ENCODE peak calls at places on chromosome 6, in five cellular contexts. E is astrocyte of the cerebellum, S is cardiac fibroblast, Q is left ventricle myocardium inferior, T is DND-41. L is an unnamed sample.
A peak's percentile ranks its signal among the peaks of the same experiment; 100 is the strongest.

GRCh38 chr6:18551228-18551627 is 164.1 kb downstream of the RNF144B start:
- DNase-seq in E (peak; percentile 35), S (peak; percentile 78), Q (no peak), T (no peak), L (peak; percentile 77)

GRCh38 chr6:35299674-35300073 is 2.1 kb downstream of the DEF6 start:
- DNase-seq in E (no peak), S (no peak), Q (peak; percentile 39), T (no peak), L (no peak)

GRCh38 chr6:54053893-54054391 is 57.3 kb upstream of the MLIP start:
- DNase-seq in E (peak; percentile 66), S (peak; percentile 82), Q (no peak), T (no peak), L (peak; percentile 97)

GRCh38 chr6:136656121-136656520 is 105.9 kb upstream of the MAP7 start:
- DNase-seq in E (peak; percentile 53), S (no peak), Q (no peak), T (no peak), L (no peak)

GRCh38 chr6:49453221-49453620 is 9.8 kb downstream of the MMUT start:
- DNase-seq in E (no peak), S (peak; percentile 27), Q (no peak), T (no peak), L (peak; percentile 29)

GRCh38 chr6:168640181-168640580 is 199.2 kb downstream of the SMOC2 start:
- DNase-seq in E (no peak), S (no peak), Q (no peak), T (no peak), L (no peak)

GRCh38 chr6:48471326-48471725 is 360.3 kb upstream of the PTCHD4 start:
- DNase-seq in E (no peak), S (no peak), Q (no peak), T (no peak), L (no peak)

GRCh38 chr6:106063448-106063850 is 22.7 kb upstream of the PRDM1 start:
- DNase-seq in E (no peak), S (peak; percentile 83), Q (no peak), T (no peak), L (peak; percentile 89)

GRCh38 chr6:11538049-11538798 is 675 bp downstream of the TMEM170B start:
- DNase-seq in E (no peak), S (no peak), Q (peak; percentile 32), T (peak; percentile 48), L (no peak)

GRCh38 chr6:43874814-43875590 is 105.0 kb downstream of the VEGFA start:
- DNase-seq in E (no peak), S (no peak), Q (no peak), T (no peak), L (no peak)

GRCh38 chr6:57310817-57311157 is 6.6 kb upstream of the PRIM2 start:
- DNase-seq in E (no peak), S (no peak), Q (no peak), T (no peak), L (no peak)

GRCh38 chr6:79168695-79168980 is 65.8 kb downstream of the HMGN3 start:
- DNase-seq in E (peak; percentile 50), S (no peak), Q (no peak), T (no peak), L (no peak)

GRCh38 chr6:18441253-18441979 is 54.3 kb downstream of the RNF144B start:
- DNase-seq in E (no peak), S (no peak), Q (no peak), T (no peak), L (no peak)

GRCh38 chr6:33592595-33593413 is 12.7 kb upstream of the BAK1 start:
- DNase-seq in E (no peak), S (no peak), Q (no peak), T (no peak), L (peak; percentile 59)

GRCh38 chr6:161076211-161076677 is 84.7 kb downstream of the MAP3K4 start:
- DNase-seq in E (no peak), S (peak; percentile 25), Q (no peak), T (no peak), L (no peak)

GRCh38 chr6:55776131-55776530 is 99.3 kb downstream of the BMP5 start:
- DNase-seq in E (no peak), S (no peak), Q (no peak), T (no peak), L (no peak)

GRCh38 chr6:170131351-170131750 is 159.5 kb downstream of the DLL1 start:
- DNase-seq in E (no peak), S (no peak), Q (no peak), T (no peak), L (no peak)

GRCh38 chr6:39823187-39823815 is 31.1 kb downstream of the DAAM2 start:
- DNase-seq in E (no peak), S (peak; percentile 50), Q (peak; percentile 73), T (no peak), L (no peak)

GRCh38 chr6:39820553-39820952 is 28.4 kb downstream of the DAAM2 start:
- DNase-seq in E (no peak), S (no peak), Q (no peak), T (no peak), L (no peak)

GRCh38 chr6:39821014-39821738 is 29.0 kb downstream of the DAAM2 start:
- DNase-seq in E (no peak), S (no peak), Q (no peak), T (no peak), L (no peak)

GRCh38 chr6:39819676-39820075 is 27.5 kb downstream of the DAAM2 start:
- DNase-seq in E (no peak), S (peak; percentile 49), Q (no peak), T (no peak), L (no peak)

DNA sequence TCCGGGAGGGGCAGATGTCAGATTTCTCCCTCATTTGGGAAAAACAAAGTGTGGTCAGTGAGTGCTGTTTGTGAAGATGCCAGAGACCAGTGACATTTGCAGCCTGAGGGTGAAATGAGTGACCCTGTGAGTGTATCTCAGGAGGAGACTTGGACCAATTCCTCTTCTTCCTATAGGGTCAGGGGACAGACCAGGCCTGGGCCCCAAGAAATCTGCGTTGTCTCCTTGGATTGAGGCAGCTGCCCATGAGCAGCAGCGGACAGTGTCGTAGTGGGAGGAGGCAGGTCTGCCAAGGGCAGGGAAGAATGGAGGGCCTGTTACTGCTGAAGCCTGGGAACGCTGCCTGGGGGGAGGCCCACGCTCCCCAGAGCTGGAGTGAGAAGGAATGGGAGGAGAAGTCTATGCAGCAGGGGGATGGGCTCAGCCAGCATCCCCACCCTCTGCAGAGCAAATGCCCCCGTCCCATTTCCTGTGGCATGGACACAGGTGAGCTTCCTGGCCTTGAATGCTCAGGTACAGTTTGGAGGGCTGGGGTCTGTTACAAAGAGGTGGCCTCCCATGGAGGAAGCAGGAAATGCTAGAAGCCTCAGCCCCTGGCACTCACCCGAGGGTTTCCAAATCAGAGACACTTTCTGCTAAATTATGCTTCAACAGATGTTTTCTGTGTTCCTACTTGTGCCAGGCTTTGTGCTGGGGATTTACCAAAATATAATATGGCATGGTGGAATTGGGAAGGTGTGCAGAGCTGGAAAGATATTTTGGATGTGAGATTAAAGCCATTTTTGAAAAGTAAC is 29.8 kb downstream of the DAAM2 start:
- DNase-seq in E (no peak), S (no peak), Q (peak; percentile 70), T (no peak), L (no peak)
- H3K4me3 ChIP-seq in E (no peak overlapping the region), S (no peak overlapping the region), Q (peak overlapping the region; percentile 53), T (no peak overlapping the region), L (no peak overlapping the region)

DNA sequence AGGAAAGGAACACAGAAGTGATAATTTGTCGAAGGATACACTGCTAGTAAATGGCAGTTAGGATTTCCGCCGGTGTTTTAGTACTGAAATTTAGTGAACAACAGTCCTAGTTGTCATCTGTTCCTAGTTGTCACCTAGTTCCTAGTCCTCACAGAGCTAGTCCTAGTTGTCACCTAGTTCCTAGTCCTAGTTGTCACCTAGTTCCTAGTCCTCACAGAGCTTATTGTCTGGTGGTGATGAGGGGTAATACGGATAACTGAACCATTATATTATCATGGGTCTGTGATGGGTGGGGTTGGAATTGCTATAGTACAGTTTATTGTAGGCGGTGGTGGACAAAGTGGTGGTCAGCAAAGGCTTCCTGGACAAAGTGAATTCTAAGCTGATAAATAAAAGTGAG is 1.8 kb downstream of the SNRNP48 start:
- DNase-seq in E (no peak), S (no peak), Q (no peak), T (no peak), L (no peak)
- TF ChIP-seq CTCF in E (no peak), S (no peak), Q (no peak), T (no peak), L (no peak)

GRCh38 chr6:157881375-157881774 is 58.3 kb downstream of the SNX9 start:
- DNase-seq in E (no peak), S (no peak), Q (no peak), T (no peak), L (no peak)
- H3K4me3 ChIP-seq in E (no peak overlapping the region), S (no peak overlapping the region), Q (no peak overlapping the region), T (no peak overlapping the region), L (no peak overlapping the region)

GRCh38 chr6:142746524-142746923 is 198.5 kb downstream of the HIVEP2 start:
- DNase-seq in E (no peak), S (peak; percentile 30), Q (no peak), T (peak; percentile 44), L (peak; percentile 16)
- TF ChIP-seq CTCF in E (peak; percentile 38), S (peak; percentile 36), Q (peak; percentile 63), T (peak; percentile 70), L (no peak)

GRCh38 chr6:144066745-144067484 is 28.5 kb downstream of the SF3B5 start:
- DNase-seq in E (no peak), S (no peak), Q (no peak), T (no peak), L (no peak)
- H3K4me3 ChIP-seq in E (no peak overlapping the region), S (no peak overlapping the region), Q (no peak overlapping the region), T (no peak overlapping the region), L (no peak overlapping the region)

GRCh38 chr6:166440106-166440505 is 57.4 kb upstream of the MPC1 start:
- DNase-seq in E (no peak), S (no peak), Q (no peak), T (no peak), L (no peak)

GRCh38 chr6:166440729-166441128 is 58.0 kb upstream of the MPC1 start:
- DNase-seq in E (no peak), S (no peak), Q (no peak), T (no peak), L (no peak)

GRCh38 chr6:166442131-166442530 is 59.4 kb upstream of the MPC1 start:
- DNase-seq in E (no peak), S (no peak), Q (no peak), T (no peak), L (no peak)

GRCh38 chr6:166443166-166443565 is 60.4 kb upstream of the MPC1 start:
- DNase-seq in E (no peak), S (no peak), Q (no peak), T (no peak), L (no peak)

GRCh38 chr6:166441641-166442078 is 58.9 kb upstream of the MPC1 start:
- DNase-seq in E (no peak), S (no peak), Q (no peak), T (no peak), L (no peak)
- TF ChIP-seq CTCF in E (no peak), S (no peak), Q (no peak), T (peak; percentile 10), L (no peak)

L was measured in epithelial cell of esophagus.